ENCODE peak calls at places on chromosomes 16 and 17, in four cellular contexts. F, K, Z and I are unnamed samples.

GRCh38 chr16:31298958-31299357 is 39.2 kb downstream of the ITGAM start:
- DNase-seq in F (no peak), K (no peak), Z (no peak), I (no peak)

GRCh38 chr17:69743091-69743490 is 328.6 kb downstream of the MAP2K6 start:
- DNase-seq in F (no peak), K (no peak), Z (no peak), I (no peak)

GRCh38 chr17:45223541-45224528 is 2.1 kb downstream of the FMNL1 start:
- DNase-seq in F (no peak), K (no peak), Z (no peak), I (no peak)

GRCh38 chr17:51793686-51794085 is 364.8 kb downstream of the CA10 start:
- DNase-seq in F (no peak), K (no peak), Z (no peak), I (no peak)

GRCh38 chr17:48262982-48263586 is 155.5 kb downstream of the SNX11 start:
- DNase-seq in F (peak), K (no peak), Z (peak), I (peak)

GRCh38 chr17:72270530-72270929 is 149.7 kb downstream of the SOX9 start:
- DNase-seq in F (no peak), K (no peak), Z (peak), I (peak)

GRCh38 chr17:82003411-82004381 is 19.0 kb downstream of the CENPX start:
- DNase-seq in F (no peak), K (no peak), Z (peak), I (peak)

GRCh38 chr17:44361292-44362055 is 2.2 kb downstream of the FAM171A2 start:
- DNase-seq in F (no peak), K (no peak), Z (no peak), I (no peak)

GRCh38 chr16:57571098-57571497 is 28.7 kb downstream of the ADGRG5 start:
- DNase-seq in F (no peak), K (no peak), Z (no peak), I (no peak)

GRCh38 chr16:19883296-19883951 is 1.2 kb downstream of the GPRC5B start:
- DNase-seq in F (no peak), K (peak), Z (no peak), I (no peak)

GRCh38 chr17:8518346-8518745 is 82.7 kb downstream of the NDEL1 start:
- DNase-seq in F (no peak), K (no peak), Z (no peak), I (no peak)

GRCh38 chr16:86319871-86320270 is 190.5 kb upstream of the FOXF1 start:
- DNase-seq in F (no peak), K (no peak), Z (peak), I (peak)

GRCh38 chr17:47836601-47837000 is 4.5 kb downstream of the SCRN2 start:
- DNase-seq in F (no peak), K (no peak), Z (no peak), I (no peak)

GRCh38 chr17:73902416-73903181 is 258.4 kb upstream of the SDK2 start:
- DNase-seq in F (no peak), K (no peak), Z (no peak), I (no peak)

GRCh38 chr17:79631640-79632431 is 21.0 kb upstream of the RBFOX3 start:
- DNase-seq in F (no peak), K (no peak), Z (no peak), I (no peak)

GRCh38 chr16:72860726-72861562 is 187.0 kb downstream of the ZFHX3 start:
- DNase-seq in F (no peak), K (no peak), Z (no peak), I (no peak)

GRCh38 chr17:77332034-77332971 is 191.5 kb downstream of the SEC14L1 start:
- DNase-seq in F (no peak), K (no peak), Z (no peak), I (no peak)

GRCh38 chr16:49929606-49930005 is 73.7 kb upstream of the ZNF423 start:
- DNase-seq in F (no peak), K (no peak), Z (no peak), I (no peak)

GRCh38 chr17:47257651-47258339 is 4.2 kb downstream of the ITGB3 start:
- DNase-seq in F (no peak), K (no peak), Z (peak), I (peak)

GRCh38 chr17:66711936-66712335 is 123.0 kb upstream of the CACNG5 start:
- DNase-seq in F (no peak), K (no peak), Z (peak), I (no peak)

GRCh38 chr16:78284957-78285434 is 185.5 kb downstream of the WWOX start:
- DNase-seq in F (no peak), K (no peak), Z (no peak), I (no peak)

GRCh38 chr17:44137891-44138709 is 3.6 kb upstream of the HROB start:
- DNase-seq in F (peak), K (peak), Z (peak), I (peak)

GRCh38 chr17:28008526-28008925 is 34.0 kb upstream of the NLK start:
- DNase-seq in F (peak), K (no peak), Z (peak), I (peak)

GRCh38 chr17:68777856-68778694 is 176.9 kb upstream of the FAM20A start:
- DNase-seq in F (no peak), K (no peak), Z (no peak), I (no peak)

GRCh38 chr16:80719573-80719972 is 84.8 kb downstream of the CDYL2 start:
- DNase-seq in F (no peak), K (no peak), Z (no peak), I (no peak)

GRCh38 chr17:58320163-58320558 is 8.4 kb downstream of the TSPOAP1 start:
- DNase-seq in F (no peak), K (no peak), Z (no peak), I (no peak)